ENCODE peak calls at places on chromosomes 13 and 19, in four cellular contexts. D is SK-N-SH, W is H1, T is WTC11. A is an unnamed sample.

GRCh38 chr13:27055501-27055900 is 116.1 kb downstream of the USP12 start:
- DNase-seq in W (no peak), T (no peak), D (no peak), A (no peak)

GRCh38 chr13:50130686-50131051 is 115.4 kb downstream of the KCNRG start:
- DNase-seq in W (peak; percentile 67), D (peak; percentile 75), T (peak; percentile 47), A (peak; percentile 59)

GRCh38 chr19:56837492-56837891 is 3.0 kb downstream of the PEG3 start:
- DNase-seq in T (no peak), D (peak; percentile 68), W (no peak), A (no peak)

GRCh38 chr13:21668665-21669599 is 1.9 kb upstream of the FGF9 start:
- DNase-seq in D (peak; percentile 27), W (peak; percentile 70), T (peak; percentile 24), A (no peak)

GRCh38 chr19:50478901-50479715 is 2.5 kb upstream of the GARIN5A start:
- DNase-seq in T (peak; percentile 77), W (peak; percentile 82), D (no peak), A (no peak)

GRCh38 chr13:41352935-41353801 is 42.1 kb downstream of the NAA16 start:
- DNase-seq in W (no peak), D (peak; percentile 55), T (no peak), A (peak; percentile 61)

GRCh38 chr19:29495971-29496441 is 29.8 kb upstream of the VSTM2B start:
- DNase-seq in D (no peak), W (no peak), T (no peak), A (no peak)

GRCh38 chr13:20336761-20337160 is 104.6 kb upstream of the GJB6 start:
- DNase-seq in W (no peak), D (no peak), T (no peak), A (no peak)

GRCh38 chr19:48400018-48400742 is 6.7 kb downstream of the GRIN2D start:
- DNase-seq in W (peak; percentile 88), T (peak; percentile 90), D (peak; percentile 65), A (peak; percentile 73)

GRCh38 chr13:86510792-86511191 is 711.6 kb upstream of the SLITRK6 start:
- DNase-seq in W (no peak), T (no peak), D (no peak), A (no peak)

GRCh38 chr13:32113564-32113963 is 82.0 kb downstream of the FRY start:
- DNase-seq in D (no peak), W (no peak), T (no peak), A (peak; percentile 86)

GRCh38 chr13:97976551-97977375 is 23.3 kb downstream of the IPO5 start:
- DNase-seq in T (peak; percentile 18), D (peak; percentile 75), W (peak; percentile 94), A (no peak)

GRCh38 chr13:62433660-62434059 is 1018.0 kb upstream of the PCDH20 start:
- DNase-seq in D (no peak), W (no peak), T (no peak), A (no peak)

GRCh38 chr19:11378319-11379189 is 4.1 kb downstream of the SWSAP1 start:
- DNase-seq in W (peak; percentile 75), T (peak; percentile 77), D (peak; percentile 72), A (peak; percentile 61)

GRCh38 chr13:48574036-48574796 is 41.3 kb upstream of the RCBTB2 start:
- DNase-seq in W (no peak), D (no peak), T (no peak), A (no peak)

GRCh38 chr13:72384186-72384823 is 343.1 kb downstream of the MZT1 start:
- DNase-seq in W (no peak), T (no peak), D (no peak), A (no peak)
- TF ChIP-seq CTCF in W (peak; percentile 36), T (no peak), D (no peak), A (no peak)

DNA sequence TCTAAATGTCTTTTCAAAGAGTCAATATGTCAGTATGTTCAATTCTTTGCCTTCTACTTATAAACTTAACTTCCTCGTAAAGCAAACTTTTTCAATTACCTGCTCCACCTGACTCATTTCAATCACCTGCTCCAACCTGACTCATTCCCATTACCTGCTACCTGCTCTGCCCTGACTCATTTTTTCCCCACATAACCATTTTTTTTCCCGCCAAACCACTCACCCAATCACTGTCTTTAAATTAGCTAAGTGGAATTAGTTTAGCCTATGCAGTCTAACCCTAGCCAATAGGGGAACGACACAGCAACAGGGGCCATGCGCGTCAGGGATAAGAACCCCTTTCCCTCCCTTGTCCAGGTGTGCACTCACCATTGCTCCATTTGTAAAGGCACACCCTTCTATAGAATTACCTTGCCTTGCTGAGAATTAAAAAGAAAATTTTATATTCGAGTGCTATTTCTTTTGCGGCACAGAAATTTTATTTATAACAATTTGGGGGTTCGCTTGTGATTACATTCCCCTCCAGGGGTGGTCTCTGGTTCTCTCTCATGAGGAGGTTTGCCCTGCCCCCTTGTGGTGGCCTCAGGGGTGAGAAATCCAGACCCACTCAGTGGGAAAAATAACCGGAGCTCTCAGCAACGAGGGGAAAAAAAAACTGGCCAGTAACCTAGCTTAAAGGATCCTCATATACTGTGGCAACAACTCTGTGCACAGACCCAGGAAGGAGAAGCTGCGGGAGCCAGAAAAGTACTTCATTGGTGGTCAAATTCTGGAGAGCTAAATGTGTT is 193.1 kb downstream of the ZNF486 start:
- DNase-seq in T (peak; percentile 80), W (peak; percentile 88), D (peak; percentile 57), A (no peak)
- TF ChIP-seq MAX in T (no peak), W (no peak), D (no peak), A (no peak)

DNA sequence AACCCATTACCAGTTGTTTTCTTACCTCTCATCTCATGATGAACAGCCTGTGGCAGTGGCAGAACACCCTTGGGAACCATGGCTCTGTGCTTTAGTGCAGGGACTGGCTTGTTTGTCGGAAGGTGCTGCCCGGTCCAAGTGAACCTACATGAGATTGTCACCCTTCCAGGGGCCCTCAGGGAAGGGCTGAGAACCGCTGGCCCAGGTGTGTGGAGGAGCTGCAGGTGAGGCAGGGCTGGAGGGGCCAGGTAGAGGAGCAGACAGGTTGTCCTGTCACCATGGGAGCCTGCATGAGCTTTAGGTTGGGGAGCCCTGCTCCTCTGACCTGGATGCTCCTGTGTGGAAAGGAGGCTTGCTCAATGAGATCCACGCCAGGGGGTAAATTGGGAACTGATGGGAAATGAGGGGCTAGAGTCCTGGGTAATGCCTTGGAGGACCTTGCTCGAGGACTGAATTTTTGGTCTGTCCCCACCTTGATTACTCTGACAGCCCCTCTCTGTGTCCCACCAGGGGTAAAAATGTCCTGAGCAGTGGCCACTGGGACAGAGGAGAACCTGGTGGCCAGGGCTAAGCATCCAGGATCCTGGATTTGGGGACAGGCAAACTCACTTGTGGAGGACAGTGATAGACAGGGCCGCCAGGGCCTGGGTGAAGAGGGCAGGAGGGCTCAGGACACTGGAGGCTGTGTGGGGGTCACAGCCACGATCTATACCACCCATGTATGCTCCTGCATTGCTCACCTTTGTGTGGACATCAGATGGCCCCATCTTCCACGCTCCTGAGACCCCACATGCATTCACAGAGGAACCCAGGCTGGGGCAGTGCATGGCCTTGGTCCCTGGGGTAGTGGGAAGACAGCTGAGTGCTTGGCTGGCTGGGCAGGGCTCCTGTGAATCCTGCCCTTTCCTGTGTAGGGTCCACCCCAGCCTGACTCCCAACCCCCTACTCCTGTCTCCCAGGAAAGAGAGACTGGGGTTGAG is 24.1 kb upstream of the CEACAM1 start:
- DNase-seq in D (no peak), T (no peak), W (no peak), A (no peak)
- TF ChIP-seq CTCF in D (no peak), T (no peak), W (no peak), A (no peak)

GRCh38 chr19:33464010-33464732 is 57.4 kb downstream of the PEPD start:
- DNase-seq in D (no peak), T (no peak), W (no peak), A (no peak)
- TF ChIP-seq MAX in D (no peak), T (no peak), W (no peak), A (no peak)

GRCh38 chr19:6199240-6199983 is 63.9 kb downstream of the ACSBG2 start:
- DNase-seq in T (peak; percentile 98), W (peak; percentile 98), D (peak; percentile 100), A (peak; percentile 95)
- TF ChIP-seq CTCF in T (no peak), W (no peak), D (peak; percentile 17), A (no peak)

GRCh38 chr13:74464656-74465055 is 330.5 kb upstream of the KLF12 start:
- DNase-seq in T (no peak), D (no peak), W (no peak), A (no peak)

GRCh38 chr13:74466015-74466414 is 331.8 kb upstream of the KLF12 start:
- DNase-seq in W (no peak), T (no peak), D (no peak), A (no peak)

GRCh38 chr13:74461011-74461410 is 326.8 kb upstream of the KLF12 start:
- DNase-seq in T (no peak), D (no peak), W (no peak), A (no peak)

DNA sequence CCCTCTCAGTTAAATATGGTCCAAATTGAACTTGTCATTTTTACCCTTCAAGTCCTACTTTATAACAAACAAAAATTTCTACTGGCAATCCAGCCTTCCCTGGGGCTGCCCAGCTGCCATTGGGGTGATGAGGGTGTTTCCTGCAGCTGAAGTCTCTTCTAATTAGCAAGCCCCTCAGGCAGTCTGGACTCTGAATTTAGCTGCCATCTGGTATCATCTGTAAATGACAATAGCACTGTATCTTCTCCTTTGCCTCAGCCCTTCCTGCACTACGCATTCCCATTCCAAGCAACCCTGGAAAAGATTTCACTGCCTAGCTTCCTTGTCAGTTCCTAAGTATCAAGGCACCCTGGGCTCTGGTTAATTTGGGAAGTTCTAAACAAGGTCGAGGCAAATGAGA is 331.1 kb upstream of the KLF12 start:
- DNase-seq in T (no peak), W (no peak), D (no peak), A (no peak)
- TF ChIP-seq MAX in T (no peak), W (no peak), D (no peak), A (no peak)

GRCh38 chr13:67652887-67653286 is 422.8 kb upstream of the PCDH9 start:
- DNase-seq in T (no peak), D (no peak), W (no peak), A (no peak)
- TF ChIP-seq CTCF in T (no peak), D (no peak), W (no peak), A (no peak)

GRCh38 chr13:40318366-40318765 is 348.1 kb downstream of the FOXO1 start:
- DNase-seq in T (no peak), D (peak; percentile 36), W (no peak), A (no peak)
- TF ChIP-seq MAX in T (no peak), D (no peak), W (no peak), A (no peak)

GRCh38 chr19:42693760-42694350 is 46.4 kb downstream of the PSG3 start:
- DNase-seq in D (peak; percentile 52), W (no peak), T (peak; percentile 63), A (peak; percentile 24)
- TF ChIP-seq CTCF in D (peak; percentile 71), W (peak; percentile 32), T (peak; percentile 52), A (peak; percentile 39)